ENCODE peak calls at places on chromosomes 5 and 9, in five cellular contexts. D, P, W, F and L are unnamed samples.

GRCh38 chr9:89483592-89484474 is 14.1 kb downstream of the SEMA4D start:
- DNase-seq in D (peak; percentile 43), P (no peak), W (no peak), F (no peak), L (no peak)

GRCh38 chr9:134136117-134136996 is 475 bp downstream of the WDR5 start:
- DNase-seq in D (no peak), P (no peak), W (peak; percentile 44), F (no peak), L (no peak)

GRCh38 chr9:131094622-131095021 is 1.7 kb upstream of the AIF1L start:
- DNase-seq in D (no peak), P (peak; percentile 15), W (no peak), F (peak; percentile 3), L (peak; percentile 25)

GRCh38 chr5:114314061-114314460 is 47.8 kb upstream of the KCNN2 start:
- DNase-seq in D (no peak), P (no peak), W (no peak), F (no peak), L (no peak)

GRCh38 chr5:5941486-5941885 is 436.9 kb downstream of the MED10 start:
- DNase-seq in D (no peak), P (no peak), W (no peak), F (no peak), L (no peak)

GRCh38 chr9:122389799-122390481 is 19.1 kb downstream of the PTGS1 start:
- DNase-seq in D (peak; percentile 70), P (no peak), W (no peak), F (no peak), L (no peak)

GRCh38 chr9:93198839-93199625 is 15.1 kb downstream of the WNK2 start:
- DNase-seq in D (no peak), P (no peak), W (no peak), F (no peak), L (no peak)

GRCh38 chr5:1723476-1723875 is 76.2 kb downstream of the MRPL36 start:
- DNase-seq in D (no peak), P (no peak), W (no peak), F (no peak), L (no peak)

GRCh38 chr5:4575608-4576007 is 564.5 kb upstream of the ADAMTS16 start:
- DNase-seq in D (no peak), P (no peak), W (no peak), F (no peak), L (no peak)

GRCh38 chr9:971901-972511 is 4.4 kb upstream of the DMRT3 start:
- DNase-seq in D (no peak), P (no peak), W (peak; percentile 85), F (no peak), L (no peak)

GRCh38 chr5:36055984-36056383 is 10.7 kb downstream of the UGT3A2 start:
- DNase-seq in D (no peak), P (no peak), W (no peak), F (no peak), L (no peak)

GRCh38 chr5:14956423-14957046 is 85.0 kb upstream of the ANKH start:
- DNase-seq in D (no peak), P (no peak), W (no peak), F (no peak), L (no peak)

GRCh38 chr9:36980148-36980974 is 53.7 kb downstream of the PAX5 start:
- DNase-seq in D (no peak), P (no peak), W (peak; percentile 75), F (no peak), L (no peak)

GRCh38 chr9:125822902-125823301 is 75.7 kb downstream of the PBX3 start:
- DNase-seq in D (no peak), P (no peak), W (no peak), F (no peak), L (no peak)

GRCh38 chr9:73132034-73132776 is 19.5 kb upstream of the ANXA1 start:
- DNase-seq in D (peak; percentile 61), P (peak; percentile 69), W (peak; percentile 14), F (no peak), L (peak; percentile 94)

GRCh38 chr9:90632680-90633207 is 9.9 kb downstream of the DIRAS2 start:
- DNase-seq in D (no peak), P (no peak), W (no peak), F (no peak), L (no peak)

GRCh38 chr9:135990468-135991429 is 29.6 kb upstream of the UBAC1 start:
- DNase-seq in D (peak; percentile 41), P (no peak), W (peak; percentile 64), F (no peak), L (no peak)

GRCh38 chr9:7358876-7359275 is 440.7 kb downstream of the DMAC1 start:
- DNase-seq in D (no peak), P (no peak), W (peak; percentile 14), F (no peak), L (no peak)

GRCh38 chr5:96476654-96477053 is 43.6 kb upstream of the PCSK1 start:
- DNase-seq in D (no peak), P (no peak), W (no peak), F (peak; percentile 18), L (peak; percentile 18)

GRCh38 chr5:149675467-149676201 is 54.5 kb upstream of the PPARGC1B start:
- DNase-seq in D (peak; percentile 78), P (no peak), W (no peak), F (no peak), L (no peak)
- TF ChIP-seq CTCF in D (no peak), P (no peak), W (no peak), F (no peak), L (no peak)

DNA sequence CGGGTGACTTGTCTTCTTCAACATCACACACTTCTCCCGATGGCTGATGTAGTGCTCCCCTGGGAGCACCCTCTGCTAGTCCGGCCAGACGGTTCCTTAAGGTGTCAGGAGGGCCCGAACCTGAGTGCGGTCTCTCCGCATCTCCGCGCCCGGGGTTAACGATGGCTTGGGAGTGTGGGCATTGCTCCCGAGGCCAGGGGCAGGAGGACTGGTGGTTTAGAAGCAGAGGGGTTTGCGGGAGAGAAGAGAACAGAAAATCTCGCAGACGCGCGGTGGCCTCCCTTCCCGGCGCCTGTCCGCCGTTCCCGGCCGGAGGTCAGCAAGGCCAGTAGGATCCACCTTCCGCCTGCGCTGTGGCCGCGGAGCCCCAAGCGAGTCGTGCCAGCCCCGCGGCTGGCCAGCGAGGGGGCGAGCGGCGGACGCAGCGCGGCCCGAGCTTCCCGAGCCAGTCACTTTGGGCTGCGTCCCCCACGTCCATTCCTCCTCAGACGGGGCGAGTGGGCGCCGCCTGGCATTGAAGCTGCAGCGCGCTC is 700 bp downstream of the CDO1 start:
- DNase-seq in D (no peak), P (no peak), W (peak; percentile 39), F (no peak), L (no peak)
- TF ChIP-seq CTCF in D (no peak), P (no peak), W (no peak), F (no peak), L (no peak)

GRCh38 chr5:168017313-168017712 is 274.1 kb upstream of the WWC1 start:
- DNase-seq in D (no peak), P (no peak), W (no peak), F (no peak), L (no peak)

GRCh38 chr5:168022761-168023160 is 268.7 kb upstream of the WWC1 start:
- DNase-seq in D (no peak), P (no peak), W (no peak), F (no peak), L (no peak)

GRCh38 chr5:168015506-168015905 is 275.9 kb upstream of the WWC1 start:
- DNase-seq in D (no peak), P (peak; percentile 9), W (no peak), F (peak; percentile 23), L (peak; percentile 16)

GRCh38 chr5:168023190-168023589 is 268.3 kb upstream of the WWC1 start:
- DNase-seq in D (no peak), P (no peak), W (no peak), F (no peak), L (no peak)

GRCh38 chr5:168020522-168021294 is 270.7 kb upstream of the WWC1 start:
- DNase-seq in D (no peak), P (no peak), W (no peak), F (no peak), L (peak; percentile 6)
- TF ChIP-seq CTCF in D (no peak), P (peak; percentile 29), W (no peak), F (peak; percentile 41), L (peak; percentile 69)

DNA sequence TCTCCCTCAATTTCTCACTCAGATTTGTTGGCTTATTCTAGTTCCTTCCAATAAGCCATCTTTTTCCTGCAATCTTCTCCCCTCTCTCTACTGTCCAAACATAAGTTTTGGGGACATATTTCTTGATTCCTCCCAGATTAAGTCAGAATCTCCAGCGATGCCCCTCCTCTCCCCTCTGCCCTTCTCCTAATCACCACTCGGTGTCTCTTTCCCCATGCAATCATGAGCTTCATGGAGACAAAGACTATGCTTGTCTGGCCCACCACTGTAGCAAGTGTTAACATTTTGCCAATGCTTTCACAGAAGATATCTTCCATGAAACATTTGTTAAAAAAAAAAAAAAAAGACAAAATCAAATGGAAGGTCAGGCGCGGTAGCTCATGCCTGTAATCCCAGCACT is 42.4 kb downstream of the PDE6A start:
- DNase-seq in D (no peak), P (no peak), W (no peak), F (no peak), L (no peak)
- TF ChIP-seq CTCF in D (no peak), P (no peak), W (no peak), F (no peak), L (no peak)

DNA sequence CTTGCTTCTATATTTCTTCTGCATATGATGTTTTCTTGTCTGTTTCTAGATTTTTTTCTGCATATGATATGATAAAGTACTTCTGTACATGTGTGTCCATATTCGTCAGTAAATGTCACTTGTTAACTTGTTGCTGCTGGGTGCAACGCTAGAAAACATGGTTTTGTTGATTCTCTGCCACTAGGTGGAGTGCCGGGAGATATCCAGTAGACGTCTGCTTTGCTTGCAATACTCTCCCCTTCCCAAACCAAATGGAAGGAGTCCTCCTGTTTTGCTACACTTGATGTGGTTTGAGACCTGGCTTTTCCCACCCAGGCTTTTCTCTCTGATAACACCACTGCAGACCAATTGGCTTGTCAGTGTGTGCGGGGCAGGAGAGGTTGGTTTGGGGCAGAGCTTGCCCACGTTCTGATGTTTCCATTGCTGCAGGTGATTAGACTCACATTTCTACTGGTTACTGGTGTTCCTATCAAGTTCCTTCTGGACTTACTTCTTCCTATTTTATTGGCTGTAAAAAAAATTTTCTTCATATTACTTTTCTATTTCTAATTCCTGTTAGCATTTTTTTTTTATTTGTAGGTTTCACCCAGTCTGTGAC is 900.0 kb upstream of the CDH10 start:
- DNase-seq in D (peak; percentile 25), P (no peak), W (peak; percentile 57), F (no peak), L (no peak)
- TF ChIP-seq CTCF in D (no peak), P (no peak), W (peak; percentile 58), F (no peak), L (peak; percentile 59)

GRCh38 chr5:158676642-158677489 is 422.9 kb downstream of the EBF1 start:
- DNase-seq in D (no peak), P (no peak), W (peak; percentile 65), F (no peak), L (no peak)
- TF ChIP-seq CTCF in D (no peak), P (no peak), W (no peak), F (no peak), L (peak; percentile 14)